ENCODE peak calls at places on chromosomes 5 and 9, in four cellular contexts. J, K, F and Q are unnamed samples.
A peak's percentile ranks its signal among the peaks of the same experiment; 100 is the strongest.

GRCh38 chr5:78734094-78734845 is 85.7 kb upstream of the LHFPL2 start:
- DNase-seq in J (no peak), K (no peak), F (no peak), Q (no peak)

GRCh38 chr5:150487199-150488061 is 20.5 kb upstream of the NDST1 start:
- DNase-seq in F (peak; percentile 68), K (peak; percentile 56), J (peak; percentile 79), Q (peak; percentile 69)

GRCh38 chr5:56384186-56384585 is 151.1 kb upstream of the ANKRD55 start:
- DNase-seq in J (no peak), F (no peak), K (peak; percentile 11), Q (no peak)

GRCh38 chr5:159764283-159764927 is 151.9 kb upstream of the ADRA1B start:
- DNase-seq in J (no peak), F (peak; percentile 85), K (peak; percentile 24), Q (no peak)

GRCh38 chr5:218457-219289 is 553 bp downstream of the SDHA start:
- DNase-seq in J (peak; percentile 45), F (peak; percentile 76), K (peak; percentile 62), Q (peak; percentile 73)

GRCh38 chr5:4553968-4554367 is 586.2 kb upstream of the ADAMTS16 start:
- DNase-seq in J (no peak), K (no peak), F (no peak), Q (no peak)

GRCh38 chr5:134579284-134579771 is 53.3 kb downstream of the SAR1B start:
- DNase-seq in F (no peak), K (no peak), J (no peak), Q (no peak)

GRCh38 chr5:93519737-93520136 is 61.3 kb downstream of the NR2F1-AS1 start:
- DNase-seq in K (no peak), J (no peak), F (peak; percentile 52), Q (no peak)

GRCh38 chr5:161190778-161191177 is 338.8 kb upstream of the ATP10B start:
- DNase-seq in J (no peak), F (no peak), K (no peak), Q (no peak)

GRCh38 chr5:175517824-175518450 is 39.6 kb downstream of the SFXN1 start:
- DNase-seq in F (peak; percentile 87), K (peak; percentile 33), J (no peak), Q (no peak)

GRCh38 chr9:123353984-123354591 is 1.9 kb upstream of the CRB2 start:
- DNase-seq in J (peak; percentile 75), K (peak; percentile 82), F (peak; percentile 69), Q (peak; percentile 87)

GRCh38 chr9:14238518-14238917 is 75.4 kb downstream of the NFIB start:
- DNase-seq in F (peak; percentile 43), J (no peak), K (peak; percentile 20), Q (no peak)

GRCh38 chr5:905139-905642 is 12.5 kb downstream of the TRIP13 start:
- DNase-seq in F (no peak), K (no peak), J (no peak), Q (no peak)

GRCh38 chr5:18487928-18488480 is 853.7 kb downstream of the TAF11L14 start:
- DNase-seq in J (no peak), F (no peak), K (no peak), Q (no peak)

GRCh38 chr5:159873680-159874079 is 42.6 kb upstream of the ADRA1B start:
- DNase-seq in F (peak; percentile 26), K (no peak), J (no peak), Q (no peak)

GRCh38 chr5:124908603-124909451 is 162.4 kb upstream of the ZNF608 start:
- DNase-seq in F (peak; percentile 43), K (peak; percentile 40), J (no peak), Q (no peak)

GRCh38 chr5:37695651-37696050 is 144.2 kb downstream of the GDNF start:
- DNase-seq in F (no peak), J (no peak), K (no peak), Q (no peak)

GRCh38 chr5:143033535-143034260 is 263.5 kb downstream of the ARHGAP26 start:
- DNase-seq in F (peak; percentile 91), J (no peak), K (no peak), Q (no peak)

GRCh38 chr9:33161011-33161588 is 6.0 kb downstream of the B4GALT1 start:
- DNase-seq in J (no peak), F (peak; percentile 96), K (peak; percentile 88), Q (no peak)

GRCh38 chr9:137865581-137866145 is 11.9 kb upstream of the CACNA1B start:
- DNase-seq in K (no peak), J (no peak), F (no peak), Q (no peak)

GRCh38 chr5:97182571-97183099 is 412 bp downstream of the RIOK2 start:
- DNase-seq in J (peak; percentile 25), F (peak; percentile 48), K (peak; percentile 16), Q (peak; percentile 68)

GRCh38 chr9:2059131-2059929 is 44.2 kb downstream of the SMARCA2 start:
- DNase-seq in J (no peak), K (no peak), F (peak; percentile 16), Q (no peak)

GRCh38 chr5:138334867-138335447 is 3.1 kb upstream of the FAM53C start:
- DNase-seq in F (peak; percentile 7), J (no peak), K (no peak), Q (no peak)

GRCh38 chr5:21791304-21791703 is 1061.8 kb downstream of the CDH12 start:
- DNase-seq in J (no peak), F (peak; percentile 28), K (no peak), Q (no peak)

GRCh38 chr9:37899041-37899440 is 4.9 kb downstream of the SLC25A51 start:
- DNase-seq in F (peak; percentile 71), K (no peak), J (no peak), Q (no peak)

GRCh38 chr5:137181685-137182084 is 317.4 kb downstream of the SPOCK1 start:
- DNase-seq in F (no peak), J (no peak), K (no peak), Q (no peak)

GRCh38 chr5:128035689-128036088 is 47.9 kb upstream of the SLC12A2 start:
- DNase-seq in K (no peak), J (no peak), F (no peak), Q (peak; percentile 62)

GRCh38 chr9:97078362-97078761 is 39.4 kb upstream of the CTSV start:
- DNase-seq in K (no peak), F (no peak), J (no peak), Q (no peak)

GRCh38 chr5:169805527-169805934 is 168.5 kb downstream of the DOCK2 start:
- DNase-seq in F (peak; percentile 78), K (no peak), J (no peak), Q (peak; percentile 74)

GRCh38 chr5:62477801-62478200 is 65.2 kb downstream of the IPO11 start:
- DNase-seq in J (no peak), K (no peak), F (peak; percentile 71), Q (no peak)

GRCh38 chr9:89593776-89594427 is 10.9 kb upstream of the GADD45G start:
- DNase-seq in K (peak; percentile 84), F (peak; percentile 61), J (peak; percentile 67), Q (peak; percentile 88)

GRCh38 chr5:74738406-74738805 is 28.5 kb downstream of the GFM2 start:
- DNase-seq in J (no peak), F (no peak), K (no peak), Q (no peak)
- H3K36me3 ChIP-seq in J (peaks cover 88% of the 10 kb centered on the region), F (peaks cover 57% of the 10 kb centered on the region), K (no peaks in the 10 kb centered on the region), Q (peaks cover 47% of the 10 kb centered on the region)

DNA sequence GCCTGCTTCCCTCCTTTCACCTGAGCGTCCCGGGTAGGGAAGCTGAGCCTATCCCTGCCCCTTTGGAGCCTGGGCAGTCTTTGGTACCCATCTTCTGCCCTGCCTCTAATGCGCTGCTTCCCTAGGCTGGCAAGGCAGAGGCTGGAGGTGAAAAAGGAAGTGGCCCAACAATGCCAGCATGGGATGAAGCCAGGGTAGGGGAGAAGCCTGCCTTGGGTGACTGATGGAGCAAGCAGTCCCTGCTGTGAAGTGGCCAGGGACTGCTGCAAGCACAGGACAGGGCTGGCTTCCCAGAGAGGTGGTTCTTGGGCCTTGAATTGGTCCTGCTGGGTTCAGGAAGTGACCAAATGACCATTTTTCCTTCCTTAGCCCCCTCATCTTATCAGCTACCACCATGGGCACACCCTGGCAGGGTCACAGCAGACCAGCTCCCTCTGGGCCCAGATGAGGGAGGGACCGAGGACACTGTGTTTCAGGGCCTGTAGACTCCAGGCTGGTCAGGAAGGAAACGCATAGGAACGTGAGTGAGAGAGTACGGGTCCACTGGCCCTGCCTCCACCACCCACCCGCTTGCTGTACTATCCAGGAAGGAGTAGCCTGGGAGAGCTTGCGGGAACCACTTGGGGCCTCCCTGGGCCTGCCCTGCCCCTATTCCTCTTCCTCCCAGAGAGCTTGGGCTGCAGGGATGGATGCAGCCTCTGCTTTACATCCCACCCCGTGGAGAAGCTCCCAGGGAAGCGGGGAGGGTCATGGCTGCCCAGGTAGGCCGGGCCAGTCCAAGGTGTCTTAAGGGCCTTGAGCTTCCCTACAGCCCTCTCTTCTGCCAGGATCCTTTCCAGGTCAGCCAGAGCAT is 102.6 kb downstream of the DAB2IP start:
- DNase-seq in K (no peak), F (no peak), J (no peak), Q (no peak)
- H3K9me2 ChIP-seq in K (no peaks in the 10 kb centered on the region), F (no peaks in the 10 kb centered on the region), J (no peaks in the 10 kb centered on the region), Q (no peaks in the 10 kb centered on the region)

DNA sequence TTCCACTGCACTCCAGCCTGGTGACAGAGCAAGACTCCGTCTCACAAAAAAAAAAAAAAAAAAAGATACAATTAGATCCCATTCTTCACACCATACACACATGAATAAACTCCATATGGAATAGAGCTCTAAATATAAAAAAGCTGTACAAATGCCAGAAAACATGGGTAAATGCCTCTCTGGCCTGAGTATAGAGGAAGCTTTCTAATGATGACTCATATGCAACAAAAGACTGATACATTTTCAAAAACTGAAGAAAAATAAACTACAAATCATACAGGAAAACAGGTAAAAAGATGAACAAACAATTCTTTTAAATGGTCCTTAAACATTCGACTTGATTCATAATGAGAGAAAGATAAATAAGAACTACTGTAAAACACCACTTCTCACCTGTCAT is 8.6 kb downstream of the ZFP62 start:
- DNase-seq in J (no peak), K (no peak), F (peak; percentile 33), Q (no peak)
- H3K36me3 ChIP-seq in J (peaks cover 93% of the 10 kb centered on the region), K (peaks cover 27% of the 10 kb centered on the region), F (peaks cover 37% of the 10 kb centered on the region), Q (peaks cover 98% of the 10 kb centered on the region)

GRCh38 chr9:82891321-82891720 is 171.6 kb downstream of the RASEF start:
- DNase-seq in J (no peak), F (no peak), K (no peak), Q (no peak)

GRCh38 chr9:82890865-82891264 is 172.1 kb downstream of the RASEF start:
- DNase-seq in K (no peak), J (no peak), F (no peak), Q (no peak)

GRCh38 chr9:82890401-82890800 is 172.5 kb downstream of the RASEF start:
- DNase-seq in F (no peak), K (no peak), J (no peak), Q (no peak)

GRCh38 chr9:82894961-82895902 is 167.7 kb downstream of the RASEF start:
- DNase-seq in J (no peak), K (peak; percentile 26), F (no peak), Q (no peak)
- H3K9me2 ChIP-seq in J (no peaks in the 10 kb centered on the region), K (no peaks in the 10 kb centered on the region), F (no peaks in the 10 kb centered on the region), Q (no peaks in the 10 kb centered on the region)

DNA sequence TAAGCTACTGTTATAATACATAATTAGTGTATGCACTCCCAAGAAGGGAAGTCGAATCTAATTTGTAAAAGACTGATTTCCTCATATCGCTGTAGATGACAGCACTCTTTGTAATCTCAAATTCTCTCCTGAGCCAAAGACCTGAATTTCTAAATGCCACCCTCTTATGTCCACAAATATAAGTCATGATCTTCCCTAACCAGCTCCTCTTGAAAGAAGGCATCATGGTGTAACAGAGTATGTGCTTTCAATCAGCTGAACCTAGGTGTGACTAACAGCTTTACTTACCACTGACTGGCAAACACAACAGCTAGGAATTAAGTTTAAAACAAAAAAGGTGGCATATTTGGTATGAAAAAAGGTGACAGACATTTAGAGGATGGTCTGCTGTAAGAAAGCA is 34.0 kb upstream of the CTNNAL1 start:
- DNase-seq in J (no peak), F (no peak), K (no peak), Q (no peak)
- H3K36me3 ChIP-seq in J (peaks cover 100% of the 10 kb centered on the region), F (peaks cover 44% of the 10 kb centered on the region), K (no peaks in the 10 kb centered on the region), Q (peaks cover 72% of the 10 kb centered on the region)

GRCh38 chr9:82893549-82893948 is 169.4 kb downstream of the RASEF start:
- DNase-seq in F (no peak), K (no peak), J (no peak), Q (no peak)
- H3K9me2 ChIP-seq in F (no peaks in the 10 kb centered on the region), K (no peaks in the 10 kb centered on the region), J (no peaks in the 10 kb centered on the region), Q (no peaks in the 10 kb centered on the region)